ENCODE peak calls at places on chromosomes 12 and 14, in ten cellular contexts. One of them, this sample, is unnamed.

GRCh38 chr12:18651525-18651924 is 86.3 kb downstream of the PLCZ1 start:
- DNase-seq in epithelial cell of esophagus: no peak
- DNase-seq in activated T-cell treated with anti-CD3 and anti-CD28 coated beads for 1 hour: no peak
- DNase-seq in HCT116: no peak
- DNase-seq in germinal center: no peak
- DNase-seq in C1 segment of cervical spinal cord: no peak
- DNase-seq in NCI-H524: no peak
- DNase-seq in EL: peak
- DNase-seq in substantia nigra: no peak
- DNase-seq in T-helper 2 cell: no peak
- DNase-seq in this sample: peak

GRCh38 chr12:42636993-42637392 is 47.4 kb upstream of the PRICKLE1 start:
- DNase-seq in epithelial cell of esophagus: no peak
- DNase-seq in activated T-cell treated with anti-CD3 and anti-CD28 coated beads for 1 hour: no peak
- DNase-seq in HCT116: no peak
- DNase-seq in germinal center: no peak
- DNase-seq in C1 segment of cervical spinal cord: no peak
- DNase-seq in NCI-H524: no peak
- DNase-seq in EL: no peak
- DNase-seq in substantia nigra: no peak
- DNase-seq in T-helper 2 cell: no peak
- DNase-seq in this sample: no peak

GRCh38 chr12:125403145-125403789 is 338.0 kb downstream of the AACS start:
- DNase-seq in epithelial cell of esophagus: peak
- DNase-seq in activated T-cell treated with anti-CD3 and anti-CD28 coated beads for 1 hour: no peak
- DNase-seq in HCT116: peak
- DNase-seq in germinal center: peak
- DNase-seq in C1 segment of cervical spinal cord: no peak
- DNase-seq in NCI-H524: peak
- DNase-seq in EL: peak
- DNase-seq in substantia nigra: no peak
- DNase-seq in T-helper 2 cell: no peak
- DNase-seq in this sample: peak

GRCh38 chr12:51636986-51637385 is 46.0 kb downstream of the SCN8A start:
- DNase-seq in epithelial cell of esophagus: no peak
- DNase-seq in activated T-cell treated with anti-CD3 and anti-CD28 coated beads for 1 hour: no peak
- DNase-seq in HCT116: no peak
- DNase-seq in germinal center: no peak
- DNase-seq in C1 segment of cervical spinal cord: no peak
- DNase-seq in NCI-H524: peak
- DNase-seq in EL: peak
- DNase-seq in substantia nigra: no peak
- DNase-seq in T-helper 2 cell: no peak
- DNase-seq in this sample: no peak

GRCh38 chr12:4307593-4308333 is 13.2 kb upstream of the TIGAR start:
- DNase-seq in epithelial cell of esophagus: peak
- DNase-seq in activated T-cell treated with anti-CD3 and anti-CD28 coated beads for 1 hour: no peak
- DNase-seq in HCT116: peak
- DNase-seq in germinal center: peak
- DNase-seq in C1 segment of cervical spinal cord: peak
- DNase-seq in NCI-H524: peak
- DNase-seq in EL: peak
- DNase-seq in substantia nigra: peak
- DNase-seq in T-helper 2 cell: no peak
- DNase-seq in this sample: peak

GRCh38 chr12:111529424-111530368 is 69.4 kb downstream of the ATXN2 start:
- DNase-seq in epithelial cell of esophagus: peak
- DNase-seq in activated T-cell treated with anti-CD3 and anti-CD28 coated beads for 1 hour: peak
- DNase-seq in HCT116: peak
- DNase-seq in germinal center: peak
- DNase-seq in C1 segment of cervical spinal cord: peak
- DNase-seq in NCI-H524: peak
- DNase-seq in EL: peak
- DNase-seq in substantia nigra: peak
- DNase-seq in T-helper 2 cell: peak
- DNase-seq in this sample: peak

GRCh38 chr14:61355892-61356325 is 34.5 kb downstream of the PRKCH start:
- DNase-seq in epithelial cell of esophagus: peak
- DNase-seq in activated T-cell treated with anti-CD3 and anti-CD28 coated beads for 1 hour: no peak
- DNase-seq in HCT116: peak
- DNase-seq in germinal center: no peak
- DNase-seq in C1 segment of cervical spinal cord: no peak
- DNase-seq in NCI-H524: no peak
- DNase-seq in EL: peak
- DNase-seq in substantia nigra: no peak
- DNase-seq in T-helper 2 cell: no peak
- DNase-seq in this sample: peak

GRCh38 chr14:55884819-55885218 is 233.4 kb upstream of the PELI2 start:
- DNase-seq in epithelial cell of esophagus: peak
- DNase-seq in activated T-cell treated with anti-CD3 and anti-CD28 coated beads for 1 hour: no peak
- DNase-seq in HCT116: no peak
- DNase-seq in germinal center: no peak
- DNase-seq in C1 segment of cervical spinal cord: no peak
- DNase-seq in NCI-H524: no peak
- DNase-seq in EL: no peak
- DNase-seq in substantia nigra: no peak
- DNase-seq in T-helper 2 cell: no peak
- DNase-seq in this sample: peak

GRCh38 chr14:94536836-94537235 is 24.4 kb upstream of the SERPINA4 start:
- DNase-seq in epithelial cell of esophagus: peak
- DNase-seq in activated T-cell treated with anti-CD3 and anti-CD28 coated beads for 1 hour: no peak
- DNase-seq in HCT116: peak
- DNase-seq in germinal center: peak
- DNase-seq in C1 segment of cervical spinal cord: no peak
- DNase-seq in NCI-H524: peak
- DNase-seq in EL: peak
- DNase-seq in substantia nigra: no peak
- DNase-seq in T-helper 2 cell: no peak
- DNase-seq in this sample: peak

GRCh38 chr14:45641541-45641940 is 388.5 kb upstream of the MIS18BP1 start:
- DNase-seq in epithelial cell of esophagus: no peak
- DNase-seq in activated T-cell treated with anti-CD3 and anti-CD28 coated beads for 1 hour: no peak
- DNase-seq in HCT116: no peak
- DNase-seq in germinal center: no peak
- DNase-seq in C1 segment of cervical spinal cord: no peak
- DNase-seq in NCI-H524: no peak
- DNase-seq in EL: no peak
- DNase-seq in substantia nigra: no peak
- DNase-seq in T-helper 2 cell: no peak
- DNase-seq in this sample: no peak

GRCh38 chr12:5442251-5443006 is 10.5 kb downstream of the NTF3 start:
- DNase-seq in epithelial cell of esophagus: peak
- DNase-seq in activated T-cell treated with anti-CD3 and anti-CD28 coated beads for 1 hour: no peak
- DNase-seq in HCT116: peak
- DNase-seq in germinal center: no peak
- DNase-seq in C1 segment of cervical spinal cord: no peak
- DNase-seq in NCI-H524: peak
- DNase-seq in EL: peak
- DNase-seq in substantia nigra: no peak
- DNase-seq in T-helper 2 cell: no peak
- DNase-seq in this sample: peak

GRCh38 chr14:32134448-32135070 is 57.5 kb downstream of the ARHGAP5 start:
- DNase-seq in epithelial cell of esophagus: no peak
- DNase-seq in activated T-cell treated with anti-CD3 and anti-CD28 coated beads for 1 hour: no peak
- DNase-seq in HCT116: no peak
- DNase-seq in germinal center: no peak
- DNase-seq in C1 segment of cervical spinal cord: no peak
- DNase-seq in NCI-H524: no peak
- DNase-seq in EL: peak
- DNase-seq in substantia nigra: no peak
- DNase-seq in T-helper 2 cell: no peak
- DNase-seq in this sample: peak

GRCh38 chr12:34597548-34598351 is 575.5 kb downstream of the ALG10 start:
- DNase-seq in epithelial cell of esophagus: no peak
- DNase-seq in activated T-cell treated with anti-CD3 and anti-CD28 coated beads for 1 hour: no peak
- DNase-seq in HCT116: no peak
- DNase-seq in germinal center: no peak
- DNase-seq in C1 segment of cervical spinal cord: no peak
- DNase-seq in NCI-H524: no peak
- DNase-seq in EL: no peak
- DNase-seq in substantia nigra: no peak
- DNase-seq in T-helper 2 cell: no peak
- DNase-seq in this sample: no peak

GRCh38 chr14:61959348-61959747 is 197.1 kb downstream of the SNAPC1 start:
- DNase-seq in epithelial cell of esophagus: no peak
- DNase-seq in activated T-cell treated with anti-CD3 and anti-CD28 coated beads for 1 hour: no peak
- DNase-seq in HCT116: no peak
- DNase-seq in germinal center: no peak
- DNase-seq in C1 segment of cervical spinal cord: no peak
- DNase-seq in NCI-H524: no peak
- DNase-seq in EL: no peak
- DNase-seq in substantia nigra: no peak
- DNase-seq in T-helper 2 cell: no peak
- DNase-seq in this sample: no peak

GRCh38 chr12:80837342-80837978 is 100.3 kb downstream of the LIN7A start:
- DNase-seq in epithelial cell of esophagus: peak
- DNase-seq in activated T-cell treated with anti-CD3 and anti-CD28 coated beads for 1 hour: no peak
- DNase-seq in HCT116: peak
- DNase-seq in germinal center: no peak
- DNase-seq in C1 segment of cervical spinal cord: no peak
- DNase-seq in NCI-H524: peak
- DNase-seq in EL: peak
- DNase-seq in substantia nigra: no peak
- DNase-seq in T-helper 2 cell: no peak
- DNase-seq in this sample: peak

GRCh38 chr12:79121486-79121885 is 256.9 kb downstream of the SYT1 start:
- DNase-seq in epithelial cell of esophagus: peak
- DNase-seq in activated T-cell treated with anti-CD3 and anti-CD28 coated beads for 1 hour: no peak
- DNase-seq in HCT116: peak
- DNase-seq in germinal center: no peak
- DNase-seq in C1 segment of cervical spinal cord: no peak
- DNase-seq in NCI-H524: no peak
- DNase-seq in EL: peak
- DNase-seq in substantia nigra: no peak
- DNase-seq in T-helper 2 cell: no peak
- DNase-seq in this sample: peak

GRCh38 chr12:54196396-54196795 is 7.6 kb upstream of the SMUG1 start:
- DNase-seq in epithelial cell of esophagus: no peak
- DNase-seq in activated T-cell treated with anti-CD3 and anti-CD28 coated beads for 1 hour: no peak
- DNase-seq in HCT116: no peak
- DNase-seq in germinal center: no peak
- DNase-seq in C1 segment of cervical spinal cord: no peak
- DNase-seq in NCI-H524: no peak
- DNase-seq in EL: no peak
- DNase-seq in substantia nigra: no peak
- DNase-seq in T-helper 2 cell: no peak
- DNase-seq in this sample: no peak

GRCh38 chr12:123263196-123263817 is 8.3 kb downstream of the CDK2AP1 start:
- DNase-seq in epithelial cell of esophagus: no peak
- DNase-seq in activated T-cell treated with anti-CD3 and anti-CD28 coated beads for 1 hour: no peak
- DNase-seq in HCT116: no peak
- DNase-seq in germinal center: no peak
- DNase-seq in C1 segment of cervical spinal cord: no peak
- DNase-seq in NCI-H524: no peak
- DNase-seq in EL: no peak
- DNase-seq in substantia nigra: no peak
- DNase-seq in T-helper 2 cell: no peak
- DNase-seq in this sample: no peak

GRCh38 chr14:103527408-103528157 is 1.4 kb upstream of the TRMT61A start:
- DNase-seq in epithelial cell of esophagus: peak
- DNase-seq in activated T-cell treated with anti-CD3 and anti-CD28 coated beads for 1 hour: no peak
- DNase-seq in HCT116: no peak
- DNase-seq in germinal center: peak
- DNase-seq in C1 segment of cervical spinal cord: no peak
- DNase-seq in NCI-H524: no peak
- DNase-seq in EL: peak
- DNase-seq in substantia nigra: no peak
- DNase-seq in T-helper 2 cell: no peak
- DNase-seq in this sample: peak